ENCODE peak calls at places on chromosomes 2 and 18, in six cellular contexts. One of them, this sample, is unnamed.

GRCh38 chr2:217922101-217923006 is 80.4 kb downstream of the TNS1 start:
- DNase-seq in HFF-Myc: no peak
- DNase-seq in heart right ventricle: no peak
- DNase-seq in endothelial cell of umbilical vein: no peak
- DNase-seq in esophagus muscularis mucosa: no peak
- DNase-seq in AG04450: no peak
- DNase-seq in this sample: no peak

GRCh38 chr2:20579866-20580265 is 71.0 kb downstream of the HS1BP3 start:
- DNase-seq in HFF-Myc: no peak
- DNase-seq in heart right ventricle: no peak
- DNase-seq in endothelial cell of umbilical vein: no peak
- DNase-seq in esophagus muscularis mucosa: no peak
- DNase-seq in AG04450: no peak
- DNase-seq in this sample: no peak

GRCh38 chr2:48148841-48149240 is 242.5 kb upstream of the FBXO11 start:
- DNase-seq in HFF-Myc: no peak
- DNase-seq in heart right ventricle: no peak
- DNase-seq in endothelial cell of umbilical vein: no peak
- DNase-seq in esophagus muscularis mucosa: no peak
- DNase-seq in AG04450: no peak
- DNase-seq in this sample: no peak

GRCh38 chr2:105545731-105546622 is 147.1 kb upstream of the FHL2 start:
- DNase-seq in HFF-Myc: peak; percentile 39
- DNase-seq in heart right ventricle: peak; percentile 74
- DNase-seq in endothelial cell of umbilical vein: peak; percentile 76
- DNase-seq in esophagus muscularis mucosa: peak; percentile 90
- DNase-seq in AG04450: peak; percentile 29
- DNase-seq in this sample: peak; percentile 48

GRCh38 chr2:213187833-213188532 is 36.6 kb upstream of the IKZF2 start:
- DNase-seq in HFF-Myc: peak; percentile 7
- DNase-seq in heart right ventricle: no peak
- DNase-seq in endothelial cell of umbilical vein: no peak
- DNase-seq in esophagus muscularis mucosa: no peak
- DNase-seq in AG04450: peak; percentile 39
- DNase-seq in this sample: peak; percentile 26

GRCh38 chr2:19189391-19189790 is 169.0 kb downstream of the OSR1 start:
- DNase-seq in HFF-Myc: no peak
- DNase-seq in heart right ventricle: no peak
- DNase-seq in endothelial cell of umbilical vein: no peak
- DNase-seq in esophagus muscularis mucosa: no peak
- DNase-seq in AG04450: no peak
- DNase-seq in this sample: no peak

GRCh38 chr2:226198956-226199355 is 600.7 kb downstream of the IRS1 start:
- DNase-seq in HFF-Myc: no peak
- DNase-seq in heart right ventricle: no peak
- DNase-seq in endothelial cell of umbilical vein: no peak
- DNase-seq in esophagus muscularis mucosa: no peak
- DNase-seq in AG04450: no peak
- DNase-seq in this sample: no peak

GRCh38 chr2:11339508-11340083 is 4.8 kb downstream of the ROCK2 start:
- DNase-seq in HFF-Myc: no peak
- DNase-seq in heart right ventricle: no peak
- DNase-seq in endothelial cell of umbilical vein: no peak
- DNase-seq in esophagus muscularis mucosa: no peak
- DNase-seq in AG04450: no peak
- DNase-seq in this sample: no peak

GRCh38 chr18:69216390-69216789 is 184.3 kb upstream of the DOK6 start:
- DNase-seq in HFF-Myc: no peak
- DNase-seq in heart right ventricle: no peak
- DNase-seq in endothelial cell of umbilical vein: no peak
- DNase-seq in esophagus muscularis mucosa: no peak
- DNase-seq in AG04450: no peak
- DNase-seq in this sample: peak; percentile 20

GRCh38 chr2:36605273-36605672 is 7.3 kb upstream of the FEZ2 start:
- DNase-seq in HFF-Myc: no peak
- DNase-seq in heart right ventricle: no peak
- DNase-seq in endothelial cell of umbilical vein: no peak
- DNase-seq in esophagus muscularis mucosa: no peak
- DNase-seq in AG04450: no peak
- DNase-seq in this sample: no peak

DNA sequence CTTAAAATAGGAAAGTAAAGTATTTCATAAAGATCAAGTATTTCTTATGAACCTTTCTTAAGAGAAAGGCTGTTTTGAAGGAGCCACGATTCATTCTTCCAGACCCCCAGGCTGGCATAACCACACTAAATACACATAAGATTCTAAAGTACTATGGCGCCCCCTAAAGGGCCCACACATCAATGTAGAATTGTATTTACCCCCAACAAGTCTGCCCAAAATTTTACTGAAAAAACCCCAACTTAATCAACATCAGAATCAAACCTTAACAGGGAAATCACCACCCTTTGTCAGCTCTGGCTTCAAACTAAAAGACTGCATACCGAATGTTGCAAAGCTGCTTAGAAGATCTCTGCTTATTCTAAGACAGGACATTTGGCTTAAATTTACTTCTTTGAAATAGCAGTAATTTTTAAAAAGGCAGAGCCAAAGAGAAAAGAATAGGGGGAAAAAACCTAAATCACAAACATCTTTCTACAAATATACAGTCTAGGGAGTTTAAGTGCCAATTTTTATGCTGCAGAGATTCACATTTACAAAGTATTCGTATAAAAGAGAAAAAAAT is 20.4 kb upstream of the BCL2 start:
- DNase-seq in HFF-Myc: no peak
- DNase-seq in heart right ventricle: no peak
- DNase-seq in endothelial cell of umbilical vein: peak; percentile 40
- DNase-seq in esophagus muscularis mucosa: no peak
- DNase-seq in AG04450: no peak
- DNase-seq in this sample: no peak
- TF ChIP-seq CTCF in HFF-Myc: peak; percentile 64
- TF ChIP-seq CTCF in heart right ventricle: peak; percentile 59
- TF ChIP-seq CTCF in endothelial cell of umbilical vein: peak; percentile 49
- TF ChIP-seq CTCF in esophagus muscularis mucosa: peak; percentile 36
- TF ChIP-seq CTCF in AG04450: peak; percentile 55
- TF ChIP-seq CTCF in this sample: peak; percentile 61

GRCh38 chr18:31243740-31244512 is 74.0 kb upstream of the DSG1 start:
- DNase-seq in HFF-Myc: no peak
- DNase-seq in heart right ventricle: no peak
- DNase-seq in endothelial cell of umbilical vein: peak; percentile 61
- DNase-seq in esophagus muscularis mucosa: no peak
- DNase-seq in AG04450: no peak
- DNase-seq in this sample: no peak
- H3K4me3 ChIP-seq in HFF-Myc: no peak overlapping the region
- H3K4me3 ChIP-seq in heart right ventricle: no peak overlapping the region
- H3K4me3 ChIP-seq in endothelial cell of umbilical vein: no peak overlapping the region
- H3K4me3 ChIP-seq in esophagus muscularis mucosa: no peak overlapping the region
- H3K4me3 ChIP-seq in AG04450: no peak overlapping the region
- H3K4me3 ChIP-seq in this sample: no peak overlapping the region

GRCh38 chr2:9206991-9207640 is 504 bp downstream of the ASAP2 start:
- DNase-seq in HFF-Myc: no peak
- DNase-seq in heart right ventricle: no peak
- DNase-seq in endothelial cell of umbilical vein: peak; percentile 27
- DNase-seq in esophagus muscularis mucosa: no peak
- DNase-seq in AG04450: no peak
- DNase-seq in this sample: no peak

GRCh38 chr2:9204939-9205338 is 1.7 kb upstream of the ASAP2 start:
- DNase-seq in HFF-Myc: no peak
- DNase-seq in heart right ventricle: no peak
- DNase-seq in endothelial cell of umbilical vein: no peak
- DNase-seq in esophagus muscularis mucosa: no peak
- DNase-seq in AG04450: no peak
- DNase-seq in this sample: no peak

GRCh38 chr2:9205481-9205880 is 1.1 kb upstream of the ASAP2 start:
- DNase-seq in HFF-Myc: no peak
- DNase-seq in heart right ventricle: no peak
- DNase-seq in endothelial cell of umbilical vein: no peak
- DNase-seq in esophagus muscularis mucosa: no peak
- DNase-seq in AG04450: no peak
- DNase-seq in this sample: no peak

GRCh38 chr2:9207641-9208301 is 1.2 kb downstream of the ASAP2 start:
- DNase-seq in HFF-Myc: no peak
- DNase-seq in heart right ventricle: no peak
- DNase-seq in endothelial cell of umbilical vein: peak; percentile 57
- DNase-seq in esophagus muscularis mucosa: no peak
- DNase-seq in AG04450: no peak
- DNase-seq in this sample: no peak

GRCh38 chr2:9205963-9206948 is at the start of gene ASAP2:
- DNase-seq in HFF-Myc: no peak
- DNase-seq in heart right ventricle: peak; percentile 67
- DNase-seq in endothelial cell of umbilical vein: peak; percentile 70
- DNase-seq in esophagus muscularis mucosa: no peak
- DNase-seq in AG04450: no peak
- DNase-seq in this sample: no peak
- TF ChIP-seq CTCF in HFF-Myc: peak; percentile 82
- TF ChIP-seq CTCF in heart right ventricle: peak; percentile 77
- TF ChIP-seq CTCF in endothelial cell of umbilical vein: peak; percentile 86
- TF ChIP-seq CTCF in esophagus muscularis mucosa: peak; percentile 70
- TF ChIP-seq CTCF in AG04450: peak; percentile 75
- TF ChIP-seq CTCF in this sample: peak; percentile 77

GRCh38 chr2:25129901-25130520 is 38.4 kb downstream of the POMC start:
- DNase-seq in HFF-Myc: no peak
- DNase-seq in heart right ventricle: no peak
- DNase-seq in endothelial cell of umbilical vein: no peak
- DNase-seq in esophagus muscularis mucosa: no peak
- DNase-seq in AG04450: no peak
- DNase-seq in this sample: no peak

GRCh38 chr2:25132296-25132630 is 36.1 kb downstream of the POMC start:
- DNase-seq in HFF-Myc: no peak
- DNase-seq in heart right ventricle: no peak
- DNase-seq in endothelial cell of umbilical vein: no peak
- DNase-seq in esophagus muscularis mucosa: no peak
- DNase-seq in AG04450: no peak
- DNase-seq in this sample: no peak

GRCh38 chr2:25131567-25132295 is 36.6 kb downstream of the POMC start:
- DNase-seq in HFF-Myc: no peak
- DNase-seq in heart right ventricle: peak; percentile 38
- DNase-seq in endothelial cell of umbilical vein: no peak
- DNase-seq in esophagus muscularis mucosa: no peak
- DNase-seq in AG04450: no peak
- DNase-seq in this sample: no peak

GRCh38 chr2:25132693-25133092 is 35.7 kb downstream of the POMC start:
- DNase-seq in HFF-Myc: no peak
- DNase-seq in heart right ventricle: no peak
- DNase-seq in endothelial cell of umbilical vein: no peak
- DNase-seq in esophagus muscularis mucosa: no peak
- DNase-seq in AG04450: no peak
- DNase-seq in this sample: no peak

GRCh38 chr2:25131253-25131566 is 37.2 kb downstream of the POMC start:
- DNase-seq in HFF-Myc: no peak
- DNase-seq in heart right ventricle: no peak
- DNase-seq in endothelial cell of umbilical vein: no peak
- DNase-seq in esophagus muscularis mucosa: no peak
- DNase-seq in AG04450: no peak
- DNase-seq in this sample: no peak
- H3K4me3 ChIP-seq in HFF-Myc: no peak overlapping the region
- H3K4me3 ChIP-seq in heart right ventricle: peak overlapping the region; percentile 38
- H3K4me3 ChIP-seq in endothelial cell of umbilical vein: no peak overlapping the region
- H3K4me3 ChIP-seq in esophagus muscularis mucosa: peak overlapping the region; percentile 40
- H3K4me3 ChIP-seq in AG04450: no peak overlapping the region
- H3K4me3 ChIP-seq in this sample: no peak overlapping the region

GRCh38 chr2:187581125-187581896 is 27.1 kb upstream of the TFPI start:
- DNase-seq in HFF-Myc: peak; percentile 15
- DNase-seq in heart right ventricle: peak; percentile 33
- DNase-seq in endothelial cell of umbilical vein: peak; percentile 67
- DNase-seq in esophagus muscularis mucosa: no peak
- DNase-seq in AG04450: no peak
- DNase-seq in this sample: peak; percentile 62
- TF ChIP-seq CTCF in HFF-Myc: peak; percentile 60
- TF ChIP-seq CTCF in heart right ventricle: peak; percentile 68
- TF ChIP-seq CTCF in endothelial cell of umbilical vein: peak; percentile 45
- TF ChIP-seq CTCF in esophagus muscularis mucosa: peak; percentile 45
- TF ChIP-seq CTCF in AG04450: peak; percentile 70
- TF ChIP-seq CTCF in this sample: peak; percentile 63

GRCh38 chr2:200380139-200380561 is 73.7 kb downstream of the SPATS2L start:
- DNase-seq in HFF-Myc: no peak
- DNase-seq in heart right ventricle: no peak
- DNase-seq in endothelial cell of umbilical vein: no peak
- DNase-seq in esophagus muscularis mucosa: no peak
- DNase-seq in AG04450: no peak
- DNase-seq in this sample: no peak
- H3K4me3 ChIP-seq in HFF-Myc: no peak overlapping the region
- H3K4me3 ChIP-seq in heart right ventricle: no peak overlapping the region
- H3K4me3 ChIP-seq in endothelial cell of umbilical vein: no peak overlapping the region
- H3K4me3 ChIP-seq in esophagus muscularis mucosa: no peak overlapping the region
- H3K4me3 ChIP-seq in AG04450: no peak overlapping the region
- H3K4me3 ChIP-seq in this sample: no peak overlapping the region

GRCh38 chr18:51120809-51121596 is 76.5 kb downstream of the MEX3C start:
- DNase-seq in HFF-Myc: no peak
- DNase-seq in heart right ventricle: no peak
- DNase-seq in endothelial cell of umbilical vein: no peak
- DNase-seq in esophagus muscularis mucosa: no peak
- DNase-seq in AG04450: no peak
- DNase-seq in this sample: no peak
- TF ChIP-seq CTCF in HFF-Myc: no peak
- TF ChIP-seq CTCF in heart right ventricle: no peak
- TF ChIP-seq CTCF in endothelial cell of umbilical vein: no peak
- TF ChIP-seq CTCF in esophagus muscularis mucosa: no peak
- TF ChIP-seq CTCF in AG04450: no peak
- TF ChIP-seq CTCF in this sample: no peak

DNA sequence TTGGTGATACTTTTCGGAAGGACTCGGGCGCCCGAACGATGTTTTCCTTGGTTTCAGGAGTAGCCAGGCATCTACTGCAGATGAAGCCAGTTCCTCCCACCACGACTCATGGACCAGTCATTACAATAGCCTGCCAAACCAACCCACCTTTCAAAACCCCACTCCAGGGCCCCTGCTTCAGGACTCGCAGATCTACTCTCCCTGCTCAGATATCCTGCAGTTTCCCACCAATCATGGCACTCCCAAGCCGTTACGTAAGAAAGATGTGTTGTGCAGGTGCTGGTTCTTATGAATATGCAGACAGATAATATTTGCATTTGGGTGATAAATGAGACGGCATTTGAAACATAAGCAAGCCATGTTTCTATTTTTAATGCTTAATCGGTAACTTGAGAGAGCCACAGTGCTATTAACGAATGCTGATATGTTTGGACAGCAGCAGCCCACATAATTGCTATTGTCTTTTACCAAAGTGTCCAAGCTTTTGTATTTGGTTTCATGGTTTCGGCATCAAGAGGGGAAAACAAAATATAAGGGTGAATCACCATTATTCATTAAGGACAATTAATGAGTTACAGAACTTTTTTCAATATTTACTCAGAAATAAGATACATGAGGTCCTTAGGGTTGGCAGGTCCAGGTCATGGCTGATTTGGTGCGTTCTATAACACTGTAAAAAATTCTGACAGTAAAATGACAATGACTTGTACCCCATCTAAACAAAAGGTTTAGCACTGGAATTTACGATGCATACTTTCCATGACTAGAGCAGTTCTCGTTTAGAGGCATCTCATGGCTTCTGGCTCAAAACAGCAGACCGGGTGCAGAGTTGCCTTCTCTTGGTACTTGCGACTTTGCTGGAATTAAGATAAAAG is 3.7 kb upstream of the CYS1 start:
- DNase-seq in HFF-Myc: no peak
- DNase-seq in heart right ventricle: no peak
- DNase-seq in endothelial cell of umbilical vein: no peak
- DNase-seq in esophagus muscularis mucosa: no peak
- DNase-seq in AG04450: no peak
- DNase-seq in this sample: no peak
- H3K4me3 ChIP-seq in HFF-Myc: no peak overlapping the region
- H3K4me3 ChIP-seq in heart right ventricle: no peak overlapping the region
- H3K4me3 ChIP-seq in endothelial cell of umbilical vein: no peak overlapping the region
- H3K4me3 ChIP-seq in esophagus muscularis mucosa: no peak overlapping the region
- H3K4me3 ChIP-seq in AG04450: no peak overlapping the region
- H3K4me3 ChIP-seq in this sample: no peak overlapping the region

GRCh38 chr2:7379799-7380198 is 462.6 kb downstream of the RNF144A start:
- DNase-seq in HFF-Myc: no peak
- DNase-seq in heart right ventricle: no peak
- DNase-seq in endothelial cell of umbilical vein: no peak
- DNase-seq in esophagus muscularis mucosa: peak; percentile 42
- DNase-seq in AG04450: no peak
- DNase-seq in this sample: no peak
- TF ChIP-seq CTCF in HFF-Myc: no peak
- TF ChIP-seq CTCF in heart right ventricle: no peak
- TF ChIP-seq CTCF in endothelial cell of umbilical vein: no peak
- TF ChIP-seq CTCF in esophagus muscularis mucosa: no peak
- TF ChIP-seq CTCF in AG04450: no peak
- TF ChIP-seq CTCF in this sample: peak; percentile 25

This sample was measured in astrocyte of the cerebellum.